ENCODE peak calls at places on chromosomes 12 and 14, in ten cellular contexts. G is H54; T is LoVo; R is HCEC 1CT; L is effector CD4-positive, alpha-beta T cell; X is astrocyte of the spinal cord; D is activated T-cell treated with anti-CD3 and anti-CD28 coated beads, Interleukin-2, amount 50 U/mL, for 1 hour; O is glutamatergic neuron; P is astrocyte of the cerebellum; E is aorta. Y is an unnamed sample.

GRCh38 chr12:64782181-64782580 is 23.0 kb upstream of the GNS start:
- DNase-seq in G (no peak), T (no peak), R (no peak), L (no peak), X (no peak), D (no peak), O (no peak), P (no peak), E (no peak), Y (no peak)

GRCh38 chr14:23492618-23493272 is 23.2 kb downstream of the NGDN start:
- DNase-seq in G (no peak), T (no peak), R (peak; percentile 9), L (no peak), X (no peak), D (no peak), O (no peak), P (no peak), E (no peak), Y (no peak)

GRCh38 chr12:7093892-7094291 is 1.6 kb upstream of the C1R start:
- DNase-seq in G (no peak), T (no peak), R (no peak), L (no peak), X (no peak), D (no peak), O (no peak), P (no peak), E (no peak), Y (no peak)

GRCh38 chr14:44283836-44284235 is 223.2 kb downstream of the FSCB start:
- DNase-seq in G (no peak), T (no peak), R (no peak), L (no peak), X (no peak), D (no peak), O (no peak), P (no peak), E (no peak), Y (no peak)

GRCh38 chr12:29066061-29066588 is 83.0 kb upstream of the FAR2 start:
- DNase-seq in G (no peak), T (no peak), R (peak; percentile 77), L (no peak), X (peak; percentile 74), D (no peak), O (peak; percentile 46), P (peak; percentile 55), E (no peak), Y (no peak)

GRCh38 chr14:75132374-75133086 is 5.7 kb upstream of the NEK9 start:
- DNase-seq in G (no peak), T (peak; percentile 70), R (peak; percentile 58), L (peak; percentile 55), X (peak; percentile 75), D (no peak), O (no peak), P (peak; percentile 68), E (no peak), Y (peak; percentile 75)

GRCh38 chr12:62533087-62533754 is 66.6 kb downstream of the MON2 start:
- DNase-seq in G (no peak), T (no peak), R (no peak), L (no peak), X (no peak), D (no peak), O (no peak), P (no peak), E (no peak), Y (no peak)

GRCh38 chr14:52780893-52781292 is 10.5 kb downstream of the GNPNAT1 start:
- DNase-seq in G (no peak), T (no peak), R (no peak), L (no peak), X (no peak), D (no peak), O (no peak), P (no peak), E (no peak), Y (no peak)

GRCh38 chr12:26833692-26834168 is 736 bp upstream of the ITPR2 start:
- DNase-seq in G (no peak), T (no peak), R (peak; percentile 55), L (peak; percentile 16), X (peak; percentile 27), D (peak; percentile 52), O (peak; percentile 45), P (no peak), E (peak; percentile 79), Y (no peak)

Y was measured in HTR-8/SVneo.